ENCODE peak calls at places on chromosomes 16 and 17, in seven cellular contexts. One of them, this sample, is unnamed.

GRCh38 chr17:75835315-75835987 is 8.8 kb downstream of the UNC13D start:
- DNase-seq in sigmoid colon: no peak
- DNase-seq in PC-3: no peak
- DNase-seq in stomach: no peak
- DNase-seq in thoracic aorta: no peak
- DNase-seq in uterus: peak; percentile 49
- DNase-seq in tibial artery: no peak
- DNase-seq in this sample: peak; percentile 71

GRCh38 chr17:6558276-6558675 is 1.9 kb upstream of the PITPNM3 start:
- DNase-seq in sigmoid colon: no peak
- DNase-seq in PC-3: no peak
- DNase-seq in stomach: peak; percentile 58
- DNase-seq in thoracic aorta: no peak
- DNase-seq in uterus: no peak
- DNase-seq in tibial artery: no peak
- DNase-seq in this sample: no peak

GRCh38 chr16:66375451-66375850 is 9.0 kb downstream of the CDH5 start:
- DNase-seq in sigmoid colon: no peak
- DNase-seq in PC-3: no peak
- DNase-seq in stomach: no peak
- DNase-seq in thoracic aorta: no peak
- DNase-seq in uterus: no peak
- DNase-seq in tibial artery: no peak
- DNase-seq in this sample: no peak

GRCh38 chr17:8922451-8922850 is 43.1 kb downstream of the PIK3R5 start:
- DNase-seq in sigmoid colon: no peak
- DNase-seq in PC-3: peak; percentile 76
- DNase-seq in stomach: no peak
- DNase-seq in thoracic aorta: no peak
- DNase-seq in uterus: no peak
- DNase-seq in tibial artery: no peak
- DNase-seq in this sample: no peak

GRCh38 chr16:56277040-56277439 is 85.8 kb downstream of the GNAO1 start:
- DNase-seq in sigmoid colon: no peak
- DNase-seq in PC-3: peak; percentile 18
- DNase-seq in stomach: no peak
- DNase-seq in thoracic aorta: no peak
- DNase-seq in uterus: no peak
- DNase-seq in tibial artery: no peak
- DNase-seq in this sample: no peak

GRCh38 chr16:21208831-21209230 is 2.5 kb downstream of the ZP2 start:
- DNase-seq in sigmoid colon: no peak
- DNase-seq in PC-3: no peak
- DNase-seq in stomach: no peak
- DNase-seq in thoracic aorta: no peak
- DNase-seq in uterus: no peak
- DNase-seq in tibial artery: no peak
- DNase-seq in this sample: no peak

GRCh38 chr16:85759631-85760419 is 8.9 kb upstream of the C16orf74 start:
- DNase-seq in sigmoid colon: no peak
- DNase-seq in PC-3: peak; percentile 52
- DNase-seq in stomach: peak; percentile 67
- DNase-seq in thoracic aorta: no peak
- DNase-seq in uterus: no peak
- DNase-seq in tibial artery: no peak
- DNase-seq in this sample: peak; percentile 64

GRCh38 chr16:471353-472198 is 46.1 kb downstream of the RAB11FIP3 start:
- DNase-seq in sigmoid colon: peak; percentile 72
- DNase-seq in PC-3: no peak
- DNase-seq in stomach: no peak
- DNase-seq in thoracic aorta: no peak
- DNase-seq in uterus: no peak
- DNase-seq in tibial artery: no peak
- DNase-seq in this sample: no peak

GRCh38 chr16:89009343-89010209 is 32.6 kb upstream of the CBFA2T3 start:
- DNase-seq in sigmoid colon: peak; percentile 58
- DNase-seq in PC-3: peak; percentile 20
- DNase-seq in stomach: no peak
- DNase-seq in thoracic aorta: no peak
- DNase-seq in uterus: no peak
- DNase-seq in tibial artery: peak; percentile 19
- DNase-seq in this sample: peak; percentile 46

GRCh38 chr17:75878174-75878998 is at the start of gene TRIM47:
- DNase-seq in sigmoid colon: peak; percentile 91
- DNase-seq in PC-3: peak; percentile 74
- DNase-seq in stomach: peak; percentile 68
- DNase-seq in thoracic aorta: no peak
- DNase-seq in uterus: peak; percentile 85
- DNase-seq in tibial artery: peak; percentile 69
- DNase-seq in this sample: peak; percentile 86

GRCh38 chr17:50123649-50124349 is 6.2 kb downstream of the SAMD14 start:
- DNase-seq in sigmoid colon: no peak
- DNase-seq in PC-3: no peak
- DNase-seq in stomach: no peak
- DNase-seq in thoracic aorta: no peak
- DNase-seq in uterus: no peak
- DNase-seq in tibial artery: no peak
- DNase-seq in this sample: no peak

GRCh38 chr16:28151180-28151579 is 60.6 kb downstream of the XPO6 start:
- DNase-seq in sigmoid colon: no peak
- DNase-seq in PC-3: no peak
- DNase-seq in stomach: no peak
- DNase-seq in thoracic aorta: no peak
- DNase-seq in uterus: no peak
- DNase-seq in tibial artery: no peak
- DNase-seq in this sample: no peak

GRCh38 chr17:58402679-58403078 is 14.7 kb downstream of the RNF43 start:
- DNase-seq in sigmoid colon: no peak
- DNase-seq in PC-3: peak; percentile 71
- DNase-seq in stomach: no peak
- DNase-seq in thoracic aorta: no peak
- DNase-seq in uterus: no peak
- DNase-seq in tibial artery: no peak
- DNase-seq in this sample: no peak

GRCh38 chr16:2966043-2966802 is 2.1 kb downstream of the KREMEN2 start:
- DNase-seq in sigmoid colon: no peak
- DNase-seq in PC-3: no peak
- DNase-seq in stomach: no peak
- DNase-seq in thoracic aorta: no peak
- DNase-seq in uterus: no peak
- DNase-seq in tibial artery: no peak
- DNase-seq in this sample: peak; percentile 3

GRCh38 chr17:17398188-17398927 is 78.4 kb upstream of the MED9 start:
- DNase-seq in sigmoid colon: no peak
- DNase-seq in PC-3: no peak
- DNase-seq in stomach: no peak
- DNase-seq in thoracic aorta: no peak
- DNase-seq in uterus: no peak
- DNase-seq in tibial artery: peak; percentile 76
- DNase-seq in this sample: no peak

GRCh38 chr17:57521606-57522435 is 223.3 kb downstream of the CCDC182 start:
- DNase-seq in sigmoid colon: no peak
- DNase-seq in PC-3: no peak
- DNase-seq in stomach: no peak
- DNase-seq in thoracic aorta: no peak
- DNase-seq in uterus: no peak
- DNase-seq in tibial artery: no peak
- DNase-seq in this sample: no peak

GRCh38 chr17:73455050-73455687 is 143.4 kb upstream of the CDC42EP4 start:
- DNase-seq in sigmoid colon: no peak
- DNase-seq in PC-3: no peak
- DNase-seq in stomach: peak; percentile 46
- DNase-seq in thoracic aorta: peak; percentile 30
- DNase-seq in uterus: no peak
- DNase-seq in tibial artery: no peak
- DNase-seq in this sample: peak; percentile 17

GRCh38 chr17:38978180-38978579 is 11.0 kb upstream of the FBXO47 start:
- DNase-seq in sigmoid colon: no peak
- DNase-seq in PC-3: no peak
- DNase-seq in stomach: no peak
- DNase-seq in thoracic aorta: no peak
- DNase-seq in uterus: no peak
- DNase-seq in tibial artery: no peak
- DNase-seq in this sample: no peak

GRCh38 chr17:38980455-38981217 is 13.4 kb upstream of the FBXO47 start:
- DNase-seq in sigmoid colon: no peak
- DNase-seq in PC-3: no peak
- DNase-seq in stomach: no peak
- DNase-seq in thoracic aorta: no peak
- DNase-seq in uterus: no peak
- DNase-seq in tibial artery: no peak
- DNase-seq in this sample: no peak

GRCh38 chr17:38982858-38983746 is 15.9 kb upstream of the FBXO47 start:
- DNase-seq in sigmoid colon: peak; percentile 75
- DNase-seq in PC-3: peak; percentile 68
- DNase-seq in stomach: peak; percentile 49
- DNase-seq in thoracic aorta: no peak
- DNase-seq in uterus: peak; percentile 50
- DNase-seq in tibial artery: peak; percentile 53
- DNase-seq in this sample: no peak

GRCh38 chr17:38981640-38982039 is 14.4 kb upstream of the FBXO47 start:
- DNase-seq in sigmoid colon: no peak
- DNase-seq in PC-3: no peak
- DNase-seq in stomach: no peak
- DNase-seq in thoracic aorta: no peak
- DNase-seq in uterus: no peak
- DNase-seq in tibial artery: no peak
- DNase-seq in this sample: no peak
- TF ChIP-seq CTCF in sigmoid colon: no peak
- TF ChIP-seq CTCF in PC-3: no peak
- TF ChIP-seq CTCF in stomach: no peak
- TF ChIP-seq CTCF in thoracic aorta: no peak
- TF ChIP-seq CTCF in uterus: no peak
- TF ChIP-seq CTCF in tibial artery: no peak
- TF ChIP-seq CTCF in this sample: no peak

GRCh38 chr17:81237591-81238489 is 1.0 kb downstream of the TEPSIN start:
- DNase-seq in sigmoid colon: no peak
- DNase-seq in PC-3: peak; percentile 36
- DNase-seq in stomach: no peak
- DNase-seq in thoracic aorta: no peak
- DNase-seq in uterus: no peak
- DNase-seq in tibial artery: no peak
- DNase-seq in this sample: no peak
- H3K27ac ChIP-seq in sigmoid colon: no peak overlapping the region
- H3K27ac ChIP-seq in PC-3: no peak overlapping the region
- H3K27ac ChIP-seq in stomach: peak overlapping the region; percentile 77
- H3K27ac ChIP-seq in thoracic aorta: no peak overlapping the region
- H3K27ac ChIP-seq in uterus: no peak overlapping the region
- H3K27ac ChIP-seq in tibial artery: peak overlapping the region; percentile 86
- H3K27ac ChIP-seq in this sample: no peak overlapping the region

GRCh38 chr17:38418069-38418692 is 10.1 kb upstream of the ARHGAP23 start:
- DNase-seq in sigmoid colon: no peak
- DNase-seq in PC-3: no peak
- DNase-seq in stomach: no peak
- DNase-seq in thoracic aorta: no peak
- DNase-seq in uterus: no peak
- DNase-seq in tibial artery: no peak
- DNase-seq in this sample: no peak
- H3K4me3 ChIP-seq in sigmoid colon: no peak overlapping the region
- H3K4me3 ChIP-seq in PC-3: no peak overlapping the region
- H3K4me3 ChIP-seq in stomach: no peak overlapping the region
- H3K4me3 ChIP-seq in thoracic aorta: peak overlapping the region; percentile 68
- H3K4me3 ChIP-seq in uterus: no peak overlapping the region
- H3K4me3 ChIP-seq in tibial artery: no peak overlapping the region
- H3K4me3 ChIP-seq in this sample: no peak overlapping the region

GRCh38 chr16:87692176-87692575 is 73.6 kb downstream of the KLHDC4 start:
- DNase-seq in sigmoid colon: no peak
- DNase-seq in PC-3: no peak
- DNase-seq in stomach: no peak
- DNase-seq in thoracic aorta: no peak
- DNase-seq in uterus: no peak
- DNase-seq in tibial artery: no peak
- DNase-seq in this sample: no peak

GRCh38 chr16:87693827-87694226 is 72.0 kb downstream of the KLHDC4 start:
- DNase-seq in sigmoid colon: no peak
- DNase-seq in PC-3: no peak
- DNase-seq in stomach: no peak
- DNase-seq in thoracic aorta: no peak
- DNase-seq in uterus: no peak
- DNase-seq in tibial artery: no peak
- DNase-seq in this sample: no peak

GRCh38 chr16:87691686-87692079 is 74.1 kb downstream of the KLHDC4 start:
- DNase-seq in sigmoid colon: no peak
- DNase-seq in PC-3: no peak
- DNase-seq in stomach: no peak
- DNase-seq in thoracic aorta: no peak
- DNase-seq in uterus: no peak
- DNase-seq in tibial artery: no peak
- DNase-seq in this sample: no peak

GRCh38 chr16:87690911-87691685 is 74.7 kb downstream of the KLHDC4 start:
- DNase-seq in sigmoid colon: no peak
- DNase-seq in PC-3: no peak
- DNase-seq in stomach: no peak
- DNase-seq in thoracic aorta: no peak
- DNase-seq in uterus: no peak
- DNase-seq in tibial artery: no peak
- DNase-seq in this sample: no peak

DNA sequence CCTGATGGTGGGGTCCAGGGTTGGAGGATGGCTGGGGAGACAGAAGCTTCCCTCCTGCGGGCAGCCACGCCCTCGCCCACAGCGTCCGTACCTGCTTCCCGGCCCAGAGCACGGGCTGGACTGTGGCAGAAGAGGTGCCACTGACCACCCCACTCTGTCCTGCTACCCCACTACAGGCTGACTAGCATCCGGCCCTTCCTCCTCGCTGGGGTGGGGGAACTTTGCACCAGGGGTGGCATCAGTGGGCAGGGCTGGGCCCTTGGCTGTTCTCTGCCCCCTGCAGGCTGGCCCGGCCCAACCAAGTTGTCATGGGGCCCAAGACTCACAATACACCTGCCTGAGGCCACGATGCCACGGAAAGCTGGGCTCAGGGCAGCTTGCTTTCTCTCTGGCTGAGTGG is 73.0 kb downstream of the KLHDC4 start:
- DNase-seq in sigmoid colon: no peak
- DNase-seq in PC-3: no peak
- DNase-seq in stomach: no peak
- DNase-seq in thoracic aorta: no peak
- DNase-seq in uterus: no peak
- DNase-seq in tibial artery: no peak
- DNase-seq in this sample: no peak
- TF ChIP-seq CTCF in sigmoid colon: no peak
- TF ChIP-seq CTCF in PC-3: no peak
- TF ChIP-seq CTCF in stomach: no peak
- TF ChIP-seq CTCF in thoracic aorta: no peak
- TF ChIP-seq CTCF in uterus: no peak
- TF ChIP-seq CTCF in tibial artery: no peak
- TF ChIP-seq CTCF in this sample: no peak

This sample was measured in pancreas.